ENCODE peak calls at places on chromosome 5, in four cellular contexts. C, G, F and B are unnamed samples.

GRCh38 chr5:130112246-130112645 is 208.0 kb downstream of the CHSY3 start:
- DNase-seq in C (no peak), G (no peak), F (peak), B (peak)

GRCh38 chr5:122515709-122516431 is 203.8 kb downstream of the SNCAIP start:
- DNase-seq in C (no peak), G (peak), F (no peak), B (no peak)

GRCh38 chr5:34045996-34046395 is 3.0 kb upstream of the C1QTNF3 start:
- DNase-seq in C (no peak), G (no peak), F (no peak), B (no peak)

GRCh38 chr5:115810776-115811175 is 5.7 kb downstream of the CDO1 start:
- DNase-seq in C (no peak), G (no peak), F (no peak), B (no peak)

GRCh38 chr5:96927008-96927407 is 8.9 kb upstream of the LNPEP start:
- DNase-seq in C (no peak), G (no peak), F (no peak), B (no peak)

GRCh38 chr5:150017606-150018005 is 17.1 kb downstream of the HMGXB3 start:
- DNase-seq in C (no peak), G (no peak), F (no peak), B (no peak)

GRCh38 chr5:151451626-151452520 is 4.5 kb downstream of the SLC36A1 start:
- DNase-seq in C (no peak), G (no peak), F (peak), B (peak)

GRCh38 chr5:108222011-108222410 is 159.9 kb downstream of the FBXL17 start:
- DNase-seq in C (no peak), G (no peak), F (no peak), B (no peak)

GRCh38 chr5:103259705-103260355 is 1.3 kb downstream of the MACIR start:
- DNase-seq in C (peak), G (peak), F (no peak), B (no peak)

GRCh38 chr5:94891565-94892362 is 273.3 kb downstream of the SLF1 start:
- DNase-seq in C (no peak), G (no peak), F (no peak), B (no peak)

GRCh38 chr5:94888674-94889073 is 270.2 kb downstream of the SLF1 start:
- DNase-seq in C (no peak), G (no peak), F (no peak), B (no peak)

GRCh38 chr5:94890907-94891306 is 272.4 kb downstream of the SLF1 start:
- DNase-seq in C (no peak), G (no peak), F (no peak), B (no peak)

GRCh38 chr5:94893404-94894145 is 275.1 kb downstream of the SLF1 start:
- DNase-seq in C (no peak), G (no peak), F (no peak), B (no peak)
- H3K4me3 ChIP-seq in C (no peak), G (no peak), F (no peak), B (no peak)

GRCh38 chr5:80343067-80343466 is 23.3 kb downstream of the SPZ1 start:
- DNase-seq in C (no peak), G (no peak), F (no peak), B (no peak)
- TF ChIP-seq CTCF in C (no peak), G (no peak), F (no peak), B (no peak)

DNA sequence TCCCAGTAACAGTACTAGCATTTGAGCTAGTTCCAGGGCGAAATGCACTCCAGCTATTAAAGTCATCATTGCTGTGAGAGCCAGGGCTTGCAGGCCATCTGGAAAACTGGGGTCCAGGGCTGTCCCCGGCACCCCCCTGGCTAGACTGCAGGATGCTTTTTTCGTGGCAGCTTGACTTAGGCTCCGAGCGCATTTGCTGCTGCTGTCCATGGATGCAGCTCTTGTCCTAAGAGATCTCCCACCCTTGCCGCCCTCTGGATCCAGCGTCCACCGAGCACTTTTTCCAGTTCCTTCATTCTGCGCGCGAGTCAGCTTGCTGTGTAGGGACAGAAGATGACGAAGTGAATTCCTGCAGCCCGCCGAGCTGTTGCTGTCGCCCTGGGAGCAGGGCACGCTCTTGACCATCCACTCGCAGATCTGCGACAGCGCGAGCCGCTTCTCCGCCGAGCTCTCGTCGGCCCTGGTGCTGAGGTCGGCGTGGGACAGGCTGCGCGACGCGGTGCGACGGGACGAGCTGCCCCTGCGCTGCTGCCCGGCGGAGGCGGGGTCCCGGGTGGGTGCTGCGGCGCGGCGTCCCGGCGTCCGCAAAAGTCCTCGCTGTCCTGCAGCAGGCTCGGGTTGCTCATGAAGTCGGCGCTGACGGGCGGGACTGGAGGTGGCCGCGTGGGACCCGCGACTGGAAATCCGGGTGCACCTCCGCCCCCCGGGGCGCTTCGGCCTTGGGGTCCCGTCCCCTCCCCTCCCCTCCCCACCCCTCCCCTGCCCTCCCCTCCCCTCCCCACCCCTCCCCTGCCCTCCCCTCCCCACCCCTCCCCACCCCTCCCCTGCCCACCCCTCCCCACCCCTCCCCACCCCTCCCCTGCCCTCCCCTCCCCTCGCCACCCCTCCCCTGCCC is 30.6 kb downstream of the OR2V1 start:
- DNase-seq in C (no peak), G (no peak), F (no peak), B (no peak)
- H3K4me3 ChIP-seq in C (no peak), G (no peak), F (no peak), B (no peak)

DNA sequence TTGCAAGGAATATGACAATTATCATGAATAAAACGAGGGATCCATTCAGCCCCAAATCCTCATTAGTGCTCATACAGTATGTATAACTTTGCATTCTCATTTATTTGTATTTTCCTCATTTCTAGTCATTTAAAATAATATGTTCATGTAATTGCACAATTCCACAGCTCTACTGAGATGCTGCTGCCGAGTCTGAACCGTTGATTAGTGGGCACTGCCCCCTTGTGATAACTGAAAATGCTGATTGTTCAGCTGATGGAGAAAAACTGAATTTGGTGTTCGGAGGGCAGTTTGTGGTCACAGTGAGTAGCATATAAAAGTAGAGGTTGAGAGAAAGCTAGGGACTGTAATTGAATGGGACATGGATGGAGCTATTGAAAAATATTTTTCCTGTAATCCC is 12.2 kb upstream of the GPR151 start:
- DNase-seq in C (no peak), G (no peak), F (no peak), B (no peak)
- TF ChIP-seq CTCF in C (peak), G (no peak), F (no peak), B (no peak)